ENCODE peak calls at places on chromosomes 13 and 19, in seven cellular contexts. R is lower leg skin, M is AG09309, T is cardiac fibroblast, Y is NB4, O is bronchial epithelial cell, Q is GM12865. G is an unnamed sample.

GRCh38 chr13:113785051-113786010 is 26.3 kb downstream of the TMEM255B start:
- DNase-seq in R (no peak), O (peak), Y (peak), M (peak), T (peak), Q (peak), G (no peak)

GRCh38 chr19:34096020-34096915 is 76.0 kb upstream of the LSM14A start:
- DNase-seq in R (no peak), T (peak), Y (peak), O (peak), M (no peak), Q (peak), G (no peak)

GRCh38 chr13:50257646-50258045 is 242.4 kb downstream of the KCNRG start:
- DNase-seq in O (no peak), R (no peak), T (no peak), M (no peak), Q (no peak), Y (no peak), G (no peak)

GRCh38 chr13:90416519-90416918 is 931.0 kb upstream of the MIR17HG start:
- DNase-seq in T (peak), O (no peak), Q (no peak), Y (no peak), R (no peak), M (peak), G (no peak)

GRCh38 chr19:2494084-2494446 is 18.1 kb downstream of the GADD45B start:
- DNase-seq in R (no peak), M (no peak), Q (no peak), T (peak), Y (peak), O (no peak), G (no peak)

GRCh38 chr19:49592486-49593232 is 1.7 kb downstream of the PRR12 start:
- DNase-seq in T (peak), Q (peak), M (no peak), O (peak), Y (peak), R (no peak), G (no peak)

GRCh38 chr19:35000647-35001501 is 751 bp downstream of the GRAMD1A start:
- DNase-seq in Q (peak), R (no peak), O (peak), T (peak), M (no peak), Y (peak), G (no peak)

GRCh38 chr19:18063463-18063862 is 23.3 kb downstream of the IL12RB1 start:
- DNase-seq in M (no peak), R (no peak), T (peak), O (peak), Y (peak), Q (peak), G (no peak)

GRCh38 chr13:30409911-30410704 is 12.2 kb upstream of the UBE2L5 start:
- DNase-seq in Y (no peak), Q (no peak), T (peak), O (peak), M (no peak), R (no peak), G (peak)

GRCh38 chr19:31289976-31290375 is 59.3 kb downstream of the TSHZ3 start:
- DNase-seq in M (no peak), Q (no peak), T (no peak), R (no peak), Y (no peak), O (no peak), G (no peak)

GRCh38 chr19:28532765-28533341 is 680.1 kb downstream of the UQCRFS1 start:
- DNase-seq in Q (no peak), O (no peak), Y (no peak), T (no peak), M (no peak), R (no peak), G (no peak)

GRCh38 chr19:28535352-28535775 is 677.6 kb downstream of the UQCRFS1 start:
- DNase-seq in R (no peak), M (no peak), Q (no peak), T (no peak), O (no peak), Y (no peak), G (no peak)

GRCh38 chr19:28530406-28531035 is 682.4 kb downstream of the UQCRFS1 start:
- DNase-seq in Y (no peak), O (no peak), Q (no peak), R (no peak), M (no peak), T (no peak), G (no peak)

GRCh38 chr19:28534740-28535351 is 678.1 kb downstream of the UQCRFS1 start:
- DNase-seq in T (no peak), M (no peak), R (no peak), Y (no peak), O (no peak), Q (no peak), G (no peak)

DNA sequence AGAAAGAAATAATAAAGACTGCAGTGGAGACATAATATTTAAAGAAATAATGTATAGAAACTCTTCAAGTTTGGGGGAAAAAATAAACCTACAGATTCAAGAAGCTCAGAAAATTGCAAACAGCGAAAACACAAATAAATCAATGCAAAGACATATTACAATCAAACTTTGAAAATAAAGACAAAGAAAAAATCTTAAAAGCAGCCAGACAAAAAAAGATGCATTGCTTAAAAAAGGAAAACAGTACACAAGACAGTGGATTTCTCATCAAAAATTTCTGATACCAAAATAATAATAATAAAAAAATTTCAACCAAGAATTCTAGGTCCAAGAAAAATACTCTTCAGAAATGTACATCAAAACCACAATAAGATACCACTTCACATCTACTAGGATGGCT is 681.0 kb downstream of the UQCRFS1 start:
- DNase-seq in T (no peak), Y (no peak), Q (no peak), O (no peak), M (no peak), R (no peak), G (no peak)
- H3K4me3 ChIP-seq in T (no peak), Y (no peak), Q (no peak), O (no peak), M (no peak), R (no peak), G (no peak)

GRCh38 chr19:7668842-7669241 is at the start of gene RETN:
- DNase-seq in Q (no peak), Y (peak), M (no peak), R (no peak), T (no peak), O (no peak), G (no peak)
- H3K4me3 ChIP-seq in Q (no peak), Y (peak), M (no peak), R (no peak), T (no peak), O (no peak), G (no peak)

GRCh38 chr13:109500146-109500773 is 286.1 kb downstream of the IRS2 start:
- DNase-seq in M (no peak), Q (no peak), O (no peak), R (no peak), Y (peak), T (peak), G (no peak)
- H3K4me3 ChIP-seq in M (no peak), Q (no peak), O (no peak), R (no peak), Y (no peak), T (no peak), G (no peak)

DNA sequence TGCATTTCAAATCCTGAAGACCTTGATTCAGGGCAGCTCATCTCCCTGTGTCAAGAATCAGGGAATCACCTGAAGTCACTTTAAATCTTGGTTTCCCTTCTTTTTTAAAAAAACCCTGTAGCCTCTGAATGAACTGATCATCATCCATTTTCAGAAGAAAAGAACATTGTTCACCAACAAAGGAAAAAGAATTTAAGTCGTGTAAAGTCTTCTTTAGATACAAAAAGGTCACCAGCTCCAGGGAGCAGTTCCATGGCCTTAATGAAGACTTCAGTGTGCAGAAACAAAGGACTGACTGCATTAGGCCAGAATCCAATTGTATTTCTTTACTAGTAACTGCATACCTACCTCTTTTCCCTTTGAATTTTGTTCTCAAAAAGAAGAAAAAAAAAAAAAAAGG is 245.0 kb downstream of the ABCC4 start:
- DNase-seq in Y (no peak), O (no peak), M (no peak), Q (no peak), T (no peak), R (no peak), G (no peak)
- H3K4me3 ChIP-seq in Y (no peak), O (no peak), M (no peak), Q (no peak), T (no peak), R (no peak), G (no peak)

DNA sequence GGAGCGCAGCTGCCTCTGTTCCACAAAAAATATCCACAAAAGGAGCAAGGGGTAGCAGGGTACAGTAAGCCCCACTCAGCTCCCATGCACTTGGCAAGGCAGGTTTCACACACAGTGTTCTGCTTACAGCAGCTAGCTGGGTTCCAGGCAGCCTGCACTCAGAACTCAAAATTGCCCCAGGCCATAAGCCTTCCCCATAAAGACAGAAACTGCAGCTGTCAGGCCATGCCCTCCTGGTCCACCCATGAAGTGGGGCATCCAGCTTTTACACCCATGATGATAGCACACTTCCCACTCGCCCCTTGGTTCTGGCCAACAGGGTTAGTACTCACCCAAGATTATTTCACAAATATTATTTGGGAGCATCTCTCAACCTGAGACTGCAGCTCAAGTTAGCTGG is 130.1 kb downstream of the CYSLTR2 start:
- DNase-seq in Q (no peak), R (no peak), O (no peak), T (no peak), Y (no peak), M (no peak), G (no peak)
- H3K4me3 ChIP-seq in Q (no peak), R (no peak), O (no peak), T (no peak), Y (no peak), M (no peak), G (no peak)

GRCh38 chr19:4369109-4369887 is 25.9 kb downstream of the MPND start:
- DNase-seq in R (no peak), M (no peak), O (peak), Y (no peak), T (no peak), Q (peak), G (no peak)
- H3K4me3 ChIP-seq in R (no peak), M (no peak), O (peak), Y (no peak), T (no peak), Q (peak), G (peak)

GRCh38 chr19:1243768-1244692 is 2.5 kb downstream of the ATP5F1D start:
- DNase-seq in R (peak), M (no peak), Q (peak), O (peak), Y (peak), T (peak), G (no peak)
- H3K4me3 ChIP-seq in R (no peak), M (no peak), Q (peak), O (no peak), Y (no peak), T (no peak), G (peak)